ENCODE peak calls at places on chromosomes 4 and X, in seven cellular contexts. One of them, this sample, is unnamed.

GRCh38 chr4:188867796-188868195 is 728.6 kb downstream of the TRIML1 start:
- DNase-seq in CD8-positive, alpha-beta T cell: no peak
- DNase-seq in fibroblast of mammary gland: no peak
- DNase-seq in fibroblast of the aortic adventitia: no peak
- DNase-seq in mesothelial cell of epicardium: no peak
- DNase-seq in HepG2: no peak
- DNase-seq in DND-41: no peak
- DNase-seq in this sample: no peak

GRCh38 chrX:134603806-134604700 is 54.2 kb downstream of the PLAC1 start:
- DNase-seq in CD8-positive, alpha-beta T cell: no peak
- DNase-seq in fibroblast of mammary gland: peak
- DNase-seq in fibroblast of the aortic adventitia: peak
- DNase-seq in mesothelial cell of epicardium: no peak
- DNase-seq in HepG2: no peak
- DNase-seq in DND-41: no peak
- DNase-seq in this sample: peak

GRCh38 chrX:74246524-74246923 is 57.5 kb upstream of the ZCCHC13 start:
- DNase-seq in CD8-positive, alpha-beta T cell: no peak
- DNase-seq in fibroblast of mammary gland: peak
- DNase-seq in fibroblast of the aortic adventitia: peak
- DNase-seq in mesothelial cell of epicardium: no peak
- DNase-seq in HepG2: no peak
- DNase-seq in DND-41: no peak
- DNase-seq in this sample: no peak

GRCh38 chr4:168723569-168723968 is 226.7 kb downstream of the PALLD start:
- DNase-seq in CD8-positive, alpha-beta T cell: no peak
- DNase-seq in fibroblast of mammary gland: peak
- DNase-seq in fibroblast of the aortic adventitia: no peak
- DNase-seq in mesothelial cell of epicardium: no peak
- DNase-seq in HepG2: no peak
- DNase-seq in DND-41: no peak
- DNase-seq in this sample: no peak

GRCh38 chr4:150315175-150315574 is 236.9 kb downstream of the DCLK2 start:
- DNase-seq in CD8-positive, alpha-beta T cell: no peak
- DNase-seq in fibroblast of mammary gland: no peak
- DNase-seq in fibroblast of the aortic adventitia: peak
- DNase-seq in mesothelial cell of epicardium: no peak
- DNase-seq in HepG2: no peak
- DNase-seq in DND-41: no peak
- DNase-seq in this sample: no peak

GRCh38 chr4:182297659-182298058 is 54.5 kb downstream of the TENM3 start:
- DNase-seq in CD8-positive, alpha-beta T cell: no peak
- DNase-seq in fibroblast of mammary gland: peak
- DNase-seq in fibroblast of the aortic adventitia: no peak
- DNase-seq in mesothelial cell of epicardium: no peak
- DNase-seq in HepG2: no peak
- DNase-seq in DND-41: no peak
- DNase-seq in this sample: no peak

GRCh38 chrX:29530520-29530919 is 684.8 kb upstream of the MAGEB2 start:
- DNase-seq in CD8-positive, alpha-beta T cell: no peak
- DNase-seq in fibroblast of mammary gland: peak
- DNase-seq in fibroblast of the aortic adventitia: peak
- DNase-seq in mesothelial cell of epicardium: no peak
- DNase-seq in HepG2: no peak
- DNase-seq in DND-41: no peak
- DNase-seq in this sample: peak

GRCh38 chr4:75653845-75654503 is 19.2 kb downstream of the G3BP2 start:
- DNase-seq in CD8-positive, alpha-beta T cell: no peak
- DNase-seq in fibroblast of mammary gland: peak
- DNase-seq in fibroblast of the aortic adventitia: peak
- DNase-seq in mesothelial cell of epicardium: no peak
- DNase-seq in HepG2: peak
- DNase-seq in DND-41: no peak
- DNase-seq in this sample: no peak

GRCh38 chr4:122341906-122342305 is 36.9 kb upstream of the ADAD1 start:
- DNase-seq in CD8-positive, alpha-beta T cell: no peak
- DNase-seq in fibroblast of mammary gland: peak
- DNase-seq in fibroblast of the aortic adventitia: peak
- DNase-seq in mesothelial cell of epicardium: no peak
- DNase-seq in HepG2: no peak
- DNase-seq in DND-41: no peak
- DNase-seq in this sample: peak

GRCh38 chr4:165967486-165967885 is 94.4 kb downstream of the TLL1 start:
- DNase-seq in CD8-positive, alpha-beta T cell: no peak
- DNase-seq in fibroblast of mammary gland: no peak
- DNase-seq in fibroblast of the aortic adventitia: no peak
- DNase-seq in mesothelial cell of epicardium: no peak
- DNase-seq in HepG2: no peak
- DNase-seq in DND-41: no peak
- DNase-seq in this sample: no peak

GRCh38 chr4:184950926-184951325 is 67.4 kb upstream of the HELT start:
- DNase-seq in CD8-positive, alpha-beta T cell: no peak
- DNase-seq in fibroblast of mammary gland: no peak
- DNase-seq in fibroblast of the aortic adventitia: no peak
- DNase-seq in mesothelial cell of epicardium: no peak
- DNase-seq in HepG2: no peak
- DNase-seq in DND-41: no peak
- DNase-seq in this sample: no peak

GRCh38 chr4:153142700-153143438 is 61.4 kb upstream of the TRIM2 start:
- DNase-seq in CD8-positive, alpha-beta T cell: peak
- DNase-seq in fibroblast of mammary gland: peak
- DNase-seq in fibroblast of the aortic adventitia: peak
- DNase-seq in mesothelial cell of epicardium: peak
- DNase-seq in HepG2: peak
- DNase-seq in DND-41: peak
- DNase-seq in this sample: peak

GRCh38 chr4:3481783-3482397 is 18.8 kb downstream of the DOK7 start:
- DNase-seq in CD8-positive, alpha-beta T cell: no peak
- DNase-seq in fibroblast of mammary gland: no peak
- DNase-seq in fibroblast of the aortic adventitia: no peak
- DNase-seq in mesothelial cell of epicardium: no peak
- DNase-seq in HepG2: no peak
- DNase-seq in DND-41: no peak
- DNase-seq in this sample: no peak

GRCh38 chrX:17459596-17459995 is 84.6 kb downstream of the NHS start:
- DNase-seq in CD8-positive, alpha-beta T cell: no peak
- DNase-seq in fibroblast of mammary gland: peak
- DNase-seq in fibroblast of the aortic adventitia: peak
- DNase-seq in mesothelial cell of epicardium: no peak
- DNase-seq in HepG2: no peak
- DNase-seq in DND-41: no peak
- DNase-seq in this sample: no peak

GRCh38 chr4:41280010-41280409 is 23.3 kb downstream of the UCHL1 start:
- DNase-seq in CD8-positive, alpha-beta T cell: no peak
- DNase-seq in fibroblast of mammary gland: peak
- DNase-seq in fibroblast of the aortic adventitia: peak
- DNase-seq in mesothelial cell of epicardium: no peak
- DNase-seq in HepG2: no peak
- DNase-seq in DND-41: no peak
- DNase-seq in this sample: no peak

GRCh38 chr4:48275247-48275646 is 5.6 kb upstream of the TEC start:
- DNase-seq in CD8-positive, alpha-beta T cell: no peak
- DNase-seq in fibroblast of mammary gland: peak
- DNase-seq in fibroblast of the aortic adventitia: peak
- DNase-seq in mesothelial cell of epicardium: no peak
- DNase-seq in HepG2: peak
- DNase-seq in DND-41: no peak
- DNase-seq in this sample: no peak
- TF ChIP-seq CTCF in CD8-positive, alpha-beta T cell: peak
- TF ChIP-seq CTCF in fibroblast of mammary gland: peak
- TF ChIP-seq CTCF in fibroblast of the aortic adventitia: peak
- TF ChIP-seq CTCF in mesothelial cell of epicardium: no peak
- TF ChIP-seq CTCF in HepG2: peak
- TF ChIP-seq CTCF in DND-41: peak
- TF ChIP-seq CTCF in this sample: peak

GRCh38 chr4:82592639-82593038 is 30.9 kb upstream of the TMEM150C start:
- DNase-seq in CD8-positive, alpha-beta T cell: no peak
- DNase-seq in fibroblast of mammary gland: no peak
- DNase-seq in fibroblast of the aortic adventitia: no peak
- DNase-seq in mesothelial cell of epicardium: no peak
- DNase-seq in HepG2: no peak
- DNase-seq in DND-41: no peak
- DNase-seq in this sample: no peak
- TF ChIP-seq CTCF in CD8-positive, alpha-beta T cell: no peak
- TF ChIP-seq CTCF in fibroblast of mammary gland: no peak
- TF ChIP-seq CTCF in fibroblast of the aortic adventitia: no peak
- TF ChIP-seq CTCF in mesothelial cell of epicardium: no peak
- TF ChIP-seq CTCF in HepG2: no peak
- TF ChIP-seq CTCF in DND-41: no peak
- TF ChIP-seq CTCF in this sample: no peak

DNA sequence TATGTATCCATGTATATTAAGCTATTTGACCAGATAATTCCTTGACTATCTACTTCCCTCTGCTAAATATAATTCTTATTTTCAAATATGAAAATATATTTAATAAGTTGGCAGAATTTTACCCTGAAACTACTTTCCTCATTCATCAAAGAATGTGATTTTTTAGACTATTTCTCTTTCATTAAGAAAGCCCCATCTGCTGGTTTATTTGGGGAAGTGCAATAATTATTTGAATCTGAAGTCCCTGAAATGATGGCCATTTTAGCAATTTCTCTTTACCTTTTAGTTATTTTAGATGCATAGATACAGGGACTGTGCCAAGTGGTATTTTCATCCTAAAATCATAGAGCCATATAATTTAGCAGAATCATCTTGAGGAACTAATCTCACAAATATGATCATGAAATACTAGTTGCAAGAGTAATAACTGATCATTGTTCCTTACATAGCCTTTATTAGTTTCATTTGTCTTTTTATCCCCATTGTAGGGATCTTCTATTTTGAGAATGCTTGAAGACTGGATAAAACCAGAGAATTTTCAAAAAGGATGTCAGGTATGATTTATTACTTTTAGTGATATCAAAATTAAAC is 39.0 kb downstream of the ENPEP start:
- DNase-seq in CD8-positive, alpha-beta T cell: no peak
- DNase-seq in fibroblast of mammary gland: peak
- DNase-seq in fibroblast of the aortic adventitia: peak
- DNase-seq in mesothelial cell of epicardium: no peak
- DNase-seq in HepG2: peak
- DNase-seq in DND-41: no peak
- DNase-seq in this sample: no peak
- TF ChIP-seq CTCF in CD8-positive, alpha-beta T cell: peak
- TF ChIP-seq CTCF in fibroblast of mammary gland: peak
- TF ChIP-seq CTCF in fibroblast of the aortic adventitia: peak
- TF ChIP-seq CTCF in mesothelial cell of epicardium: peak
- TF ChIP-seq CTCF in HepG2: peak
- TF ChIP-seq CTCF in DND-41: peak
- TF ChIP-seq CTCF in this sample: peak

DNA sequence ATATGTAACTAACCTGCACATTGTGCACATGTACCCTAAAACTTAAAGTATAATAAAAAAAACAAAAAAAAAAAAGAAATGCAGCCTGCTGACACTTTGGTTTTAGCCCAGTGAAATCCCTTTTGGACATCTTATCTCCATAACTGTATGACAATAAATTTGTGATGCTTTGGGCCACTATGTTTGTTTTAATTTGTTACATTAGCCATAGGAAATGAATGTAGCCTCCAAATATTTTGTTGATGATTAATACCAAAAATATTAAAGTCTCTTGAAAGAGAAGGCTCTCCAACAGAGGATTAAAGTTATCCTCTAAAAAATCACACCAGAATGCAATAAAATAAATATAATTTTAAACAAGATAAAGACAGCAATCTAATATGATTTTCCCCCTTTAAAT is 852.7 kb upstream of the SLIT2 start:
- DNase-seq in CD8-positive, alpha-beta T cell: no peak
- DNase-seq in fibroblast of mammary gland: peak
- DNase-seq in fibroblast of the aortic adventitia: peak
- DNase-seq in mesothelial cell of epicardium: no peak
- DNase-seq in HepG2: no peak
- DNase-seq in DND-41: no peak
- DNase-seq in this sample: no peak
- TF ChIP-seq CTCF in CD8-positive, alpha-beta T cell: no peak
- TF ChIP-seq CTCF in fibroblast of mammary gland: no peak
- TF ChIP-seq CTCF in fibroblast of the aortic adventitia: no peak
- TF ChIP-seq CTCF in mesothelial cell of epicardium: no peak
- TF ChIP-seq CTCF in HepG2: no peak
- TF ChIP-seq CTCF in DND-41: no peak
- TF ChIP-seq CTCF in this sample: no peak

GRCh38 chrX:104647084-104647483 is 81.1 kb downstream of the IL1RAPL2 start:
- DNase-seq in CD8-positive, alpha-beta T cell: no peak
- DNase-seq in fibroblast of mammary gland: no peak
- DNase-seq in fibroblast of the aortic adventitia: no peak
- DNase-seq in mesothelial cell of epicardium: no peak
- DNase-seq in HepG2: no peak
- DNase-seq in DND-41: no peak
- DNase-seq in this sample: no peak

GRCh38 chrX:104641176-104641575 is 75.2 kb downstream of the IL1RAPL2 start:
- DNase-seq in CD8-positive, alpha-beta T cell: no peak
- DNase-seq in fibroblast of mammary gland: no peak
- DNase-seq in fibroblast of the aortic adventitia: no peak
- DNase-seq in mesothelial cell of epicardium: no peak
- DNase-seq in HepG2: no peak
- DNase-seq in DND-41: no peak
- DNase-seq in this sample: no peak
- TF ChIP-seq CTCF in CD8-positive, alpha-beta T cell: no peak
- TF ChIP-seq CTCF in fibroblast of mammary gland: no peak
- TF ChIP-seq CTCF in fibroblast of the aortic adventitia: no peak
- TF ChIP-seq CTCF in mesothelial cell of epicardium: no peak
- TF ChIP-seq CTCF in HepG2: no peak
- TF ChIP-seq CTCF in DND-41: no peak
- TF ChIP-seq CTCF in this sample: no peak

GRCh38 chrX:115894087-115894486 is 276.5 kb upstream of the AGTR2 start:
- DNase-seq in CD8-positive, alpha-beta T cell: no peak
- DNase-seq in fibroblast of mammary gland: peak
- DNase-seq in fibroblast of the aortic adventitia: peak
- DNase-seq in mesothelial cell of epicardium: no peak
- DNase-seq in HepG2: peak
- DNase-seq in DND-41: no peak
- DNase-seq in this sample: no peak
- TF ChIP-seq CTCF in CD8-positive, alpha-beta T cell: no peak
- TF ChIP-seq CTCF in fibroblast of mammary gland: peak
- TF ChIP-seq CTCF in fibroblast of the aortic adventitia: peak
- TF ChIP-seq CTCF in mesothelial cell of epicardium: no peak
- TF ChIP-seq CTCF in HepG2: peak
- TF ChIP-seq CTCF in DND-41: no peak
- TF ChIP-seq CTCF in this sample: peak

GRCh38 chrX:110987292-110987691 is 108.7 kb upstream of the PAK3 start:
- DNase-seq in CD8-positive, alpha-beta T cell: no peak
- DNase-seq in fibroblast of mammary gland: no peak
- DNase-seq in fibroblast of the aortic adventitia: no peak
- DNase-seq in mesothelial cell of epicardium: no peak
- DNase-seq in HepG2: no peak
- DNase-seq in DND-41: no peak
- DNase-seq in this sample: no peak
- TF ChIP-seq CTCF in CD8-positive, alpha-beta T cell: no peak
- TF ChIP-seq CTCF in fibroblast of mammary gland: peak
- TF ChIP-seq CTCF in fibroblast of the aortic adventitia: no peak
- TF ChIP-seq CTCF in mesothelial cell of epicardium: no peak
- TF ChIP-seq CTCF in HepG2: no peak
- TF ChIP-seq CTCF in DND-41: no peak
- TF ChIP-seq CTCF in this sample: peak

GRCh38 chr4:12852338-12853307 is 631.5 kb downstream of the RAB28 start:
- DNase-seq in CD8-positive, alpha-beta T cell: no peak
- DNase-seq in fibroblast of mammary gland: peak
- DNase-seq in fibroblast of the aortic adventitia: peak
- DNase-seq in mesothelial cell of epicardium: no peak
- DNase-seq in HepG2: peak
- DNase-seq in DND-41: no peak
- DNase-seq in this sample: peak
- TF ChIP-seq CTCF in CD8-positive, alpha-beta T cell: no peak
- TF ChIP-seq CTCF in fibroblast of mammary gland: peak
- TF ChIP-seq CTCF in fibroblast of the aortic adventitia: peak
- TF ChIP-seq CTCF in mesothelial cell of epicardium: peak
- TF ChIP-seq CTCF in HepG2: peak
- TF ChIP-seq CTCF in DND-41: peak
- TF ChIP-seq CTCF in this sample: peak